ENCODE peak calls at places on chromosomes 13 and 19, in six cellular contexts. One of them, this sample, is unnamed.

GRCh38 chr19:38733241-38733492 is 11.1 kb downstream of the CAPN12 start:
- DNase-seq in nephron progenitor cell: no peak
- DNase-seq in AG04450: no peak
- DNase-seq in choroid plexus epithelial cell: no peak
- DNase-seq in mucosa of descending colon: no peak
- DNase-seq in Calu3: no peak
- DNase-seq in this sample: no peak

GRCh38 chr13:41931337-41931736 is 29.6 kb downstream of the VWA8 start:
- DNase-seq in nephron progenitor cell: no peak
- DNase-seq in Calu3: no peak
- DNase-seq in choroid plexus epithelial cell: peak; percentile 25
- DNase-seq in mucosa of descending colon: no peak
- DNase-seq in AG04450: no peak
- DNase-seq in this sample: no peak

GRCh38 chr19:29625316-29625715 is 19.2 kb downstream of the POP4 start:
- DNase-seq in mucosa of descending colon: no peak
- DNase-seq in AG04450: no peak
- DNase-seq in choroid plexus epithelial cell: no peak
- DNase-seq in Calu3: no peak
- DNase-seq in nephron progenitor cell: no peak
- DNase-seq in this sample: peak; percentile 47

GRCh38 chr13:46551410-46552301 is 1.3 kb upstream of the LRCH1 start:
- DNase-seq in choroid plexus epithelial cell: peak; percentile 80
- DNase-seq in AG04450: no peak
- DNase-seq in Calu3: peak; percentile 80
- DNase-seq in nephron progenitor cell: peak; percentile 81
- DNase-seq in mucosa of descending colon: peak; percentile 78
- DNase-seq in this sample: peak; percentile 90

GRCh38 chr13:46035066-46035465 is 17.5 kb downstream of the ZC3H13 start:
- DNase-seq in Calu3: no peak
- DNase-seq in nephron progenitor cell: no peak
- DNase-seq in mucosa of descending colon: no peak
- DNase-seq in choroid plexus epithelial cell: no peak
- DNase-seq in AG04450: no peak
- DNase-seq in this sample: no peak

GRCh38 chr19:2117215-2117960 is 20.7 kb downstream of the IZUMO4 start:
- DNase-seq in AG04450: no peak
- DNase-seq in Calu3: no peak
- DNase-seq in choroid plexus epithelial cell: no peak
- DNase-seq in mucosa of descending colon: no peak
- DNase-seq in nephron progenitor cell: no peak
- DNase-seq in this sample: no peak

GRCh38 chr19:31348416-31349159 is 648 bp downstream of the TSHZ3 start:
- DNase-seq in Calu3: no peak
- DNase-seq in choroid plexus epithelial cell: peak; percentile 43
- DNase-seq in nephron progenitor cell: peak; percentile 43
- DNase-seq in mucosa of descending colon: no peak
- DNase-seq in AG04450: no peak
- DNase-seq in this sample: peak; percentile 70

GRCh38 chr19:8361921-8362793 is 1.8 kb upstream of the ANGPTL4 start:
- DNase-seq in choroid plexus epithelial cell: peak; percentile 97
- DNase-seq in AG04450: peak; percentile 94
- DNase-seq in mucosa of descending colon: peak; percentile 91
- DNase-seq in nephron progenitor cell: no peak
- DNase-seq in Calu3: peak; percentile 90
- DNase-seq in this sample: no peak

GRCh38 chr19:41868120-41868988 is 8.3 kb downstream of the RPS19 start:
- DNase-seq in nephron progenitor cell: no peak
- DNase-seq in AG04450: no peak
- DNase-seq in mucosa of descending colon: no peak
- DNase-seq in Calu3: no peak
- DNase-seq in choroid plexus epithelial cell: no peak
- DNase-seq in this sample: peak; percentile 59

GRCh38 chr13:111006508-111007031 is 91.7 kb upstream of the ANKRD10 start:
- DNase-seq in AG04450: no peak
- DNase-seq in choroid plexus epithelial cell: peak; percentile 97
- DNase-seq in nephron progenitor cell: no peak
- DNase-seq in Calu3: no peak
- DNase-seq in mucosa of descending colon: peak; percentile 70
- DNase-seq in this sample: peak; percentile 63

GRCh38 chr19:16908759-16909158 is 20.0 kb downstream of the F2RL3 start:
- DNase-seq in choroid plexus epithelial cell: no peak
- DNase-seq in nephron progenitor cell: no peak
- DNase-seq in Calu3: no peak
- DNase-seq in mucosa of descending colon: no peak
- DNase-seq in AG04450: no peak
- DNase-seq in this sample: no peak

GRCh38 chr13:24512208-24513068 is at the start of gene PARP4:
- DNase-seq in mucosa of descending colon: peak; percentile 92
- DNase-seq in AG04450: peak; percentile 39
- DNase-seq in nephron progenitor cell: peak; percentile 71
- DNase-seq in Calu3: peak; percentile 80
- DNase-seq in choroid plexus epithelial cell: peak; percentile 81
- DNase-seq in this sample: peak; percentile 90

GRCh38 chr13:62003452-62003851 is 587.8 kb upstream of the PCDH20 start:
- DNase-seq in choroid plexus epithelial cell: no peak
- DNase-seq in nephron progenitor cell: no peak
- DNase-seq in mucosa of descending colon: no peak
- DNase-seq in Calu3: no peak
- DNase-seq in AG04450: no peak
- DNase-seq in this sample: no peak

GRCh38 chr13:31424130-31424729 is 224.5 kb downstream of the B3GLCT start:
- DNase-seq in mucosa of descending colon: peak; percentile 53
- DNase-seq in Calu3: peak; percentile 70
- DNase-seq in nephron progenitor cell: peak; percentile 75
- DNase-seq in AG04450: peak; percentile 48
- DNase-seq in choroid plexus epithelial cell: peak; percentile 92
- DNase-seq in this sample: peak; percentile 93
- TF ChIP-seq CTCF in mucosa of descending colon: peak; percentile 75
- TF ChIP-seq CTCF in Calu3: peak; percentile 52
- TF ChIP-seq CTCF in nephron progenitor cell: peak; percentile 86
- TF ChIP-seq CTCF in AG04450: peak; percentile 99
- TF ChIP-seq CTCF in choroid plexus epithelial cell: peak; percentile 99
- TF ChIP-seq CTCF in this sample: peak; percentile 97

GRCh38 chr19:18774107-18774506 is 17.0 kb downstream of the COMP start:
- DNase-seq in nephron progenitor cell: no peak
- DNase-seq in mucosa of descending colon: no peak
- DNase-seq in AG04450: no peak
- DNase-seq in choroid plexus epithelial cell: no peak
- DNase-seq in Calu3: no peak
- DNase-seq in this sample: no peak

GRCh38 chr19:18774782-18775444 is 16.2 kb downstream of the COMP start:
- DNase-seq in choroid plexus epithelial cell: no peak
- DNase-seq in AG04450: no peak
- DNase-seq in Calu3: no peak
- DNase-seq in nephron progenitor cell: no peak
- DNase-seq in mucosa of descending colon: no peak
- DNase-seq in this sample: no peak

GRCh38 chr19:18771328-18772242 is 19.5 kb downstream of the COMP start:
- DNase-seq in nephron progenitor cell: no peak
- DNase-seq in choroid plexus epithelial cell: no peak
- DNase-seq in mucosa of descending colon: no peak
- DNase-seq in Calu3: no peak
- DNase-seq in AG04450: no peak
- DNase-seq in this sample: peak; percentile 80

GRCh38 chr19:18773682-18774081 is 17.4 kb downstream of the COMP start:
- DNase-seq in nephron progenitor cell: no peak
- DNase-seq in AG04450: no peak
- DNase-seq in mucosa of descending colon: no peak
- DNase-seq in choroid plexus epithelial cell: no peak
- DNase-seq in Calu3: no peak
- DNase-seq in this sample: no peak

GRCh38 chr19:18772620-18773587 is 18.2 kb downstream of the COMP start:
- DNase-seq in Calu3: no peak
- DNase-seq in nephron progenitor cell: no peak
- DNase-seq in AG04450: no peak
- DNase-seq in choroid plexus epithelial cell: no peak
- DNase-seq in mucosa of descending colon: no peak
- DNase-seq in this sample: no peak
- TF ChIP-seq CTCF in Calu3: no peak
- TF ChIP-seq CTCF in nephron progenitor cell: no peak
- TF ChIP-seq CTCF in AG04450: no peak
- TF ChIP-seq CTCF in choroid plexus epithelial cell: no peak
- TF ChIP-seq CTCF in mucosa of descending colon: no peak
- TF ChIP-seq CTCF in this sample: no peak

DNA sequence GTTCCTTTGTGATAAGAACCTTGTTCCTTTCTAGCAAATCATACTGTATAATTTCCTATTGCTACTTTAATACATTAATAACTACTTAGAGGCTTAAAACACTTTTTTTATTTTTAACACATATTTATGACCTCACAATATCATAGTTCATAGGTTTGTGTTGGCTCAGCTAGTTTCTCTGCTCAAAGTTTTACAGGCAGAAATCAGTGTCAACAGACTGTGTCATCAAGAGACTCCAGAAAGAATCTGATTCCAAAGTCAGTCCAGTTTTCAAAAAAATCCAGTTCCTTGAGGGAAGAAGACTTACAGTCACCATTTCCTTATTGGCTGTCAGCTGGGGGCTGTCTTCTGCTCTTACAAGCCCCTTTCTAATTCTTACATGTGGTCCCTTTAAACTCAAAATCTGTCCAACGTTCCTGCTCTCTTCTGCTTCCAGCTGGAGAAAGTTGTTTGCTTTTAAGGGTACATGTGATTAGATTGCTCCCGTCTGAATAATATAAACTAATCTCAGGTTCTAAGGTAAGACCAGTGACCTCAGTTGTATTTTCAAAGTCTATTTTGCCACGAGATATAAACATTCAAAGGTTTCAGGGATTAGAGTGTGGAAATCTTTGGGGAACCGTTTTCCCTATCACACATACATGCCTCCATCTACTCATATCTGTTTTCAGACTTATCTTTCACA is 267.3 kb upstream of the SLITRK5 start:
- DNase-seq in AG04450: no peak
- DNase-seq in choroid plexus epithelial cell: no peak
- DNase-seq in mucosa of descending colon: no peak
- DNase-seq in Calu3: no peak
- DNase-seq in nephron progenitor cell: no peak
- DNase-seq in this sample: no peak
- TF ChIP-seq CTCF in AG04450: no peak
- TF ChIP-seq CTCF in choroid plexus epithelial cell: no peak
- TF ChIP-seq CTCF in mucosa of descending colon: no peak
- TF ChIP-seq CTCF in Calu3: no peak
- TF ChIP-seq CTCF in nephron progenitor cell: no peak
- TF ChIP-seq CTCF in this sample: no peak

GRCh38 chr13:67438465-67438864 is 208.3 kb upstream of the PCDH9 start:
- DNase-seq in mucosa of descending colon: no peak
- DNase-seq in Calu3: no peak
- DNase-seq in nephron progenitor cell: no peak
- DNase-seq in choroid plexus epithelial cell: peak; percentile 8
- DNase-seq in AG04450: no peak
- DNase-seq in this sample: peak; percentile 46
- TF ChIP-seq CTCF in mucosa of descending colon: no peak
- TF ChIP-seq CTCF in Calu3: no peak
- TF ChIP-seq CTCF in nephron progenitor cell: no peak
- TF ChIP-seq CTCF in choroid plexus epithelial cell: peak; percentile 21
- TF ChIP-seq CTCF in AG04450: no peak
- TF ChIP-seq CTCF in this sample: peak; percentile 58

DNA sequence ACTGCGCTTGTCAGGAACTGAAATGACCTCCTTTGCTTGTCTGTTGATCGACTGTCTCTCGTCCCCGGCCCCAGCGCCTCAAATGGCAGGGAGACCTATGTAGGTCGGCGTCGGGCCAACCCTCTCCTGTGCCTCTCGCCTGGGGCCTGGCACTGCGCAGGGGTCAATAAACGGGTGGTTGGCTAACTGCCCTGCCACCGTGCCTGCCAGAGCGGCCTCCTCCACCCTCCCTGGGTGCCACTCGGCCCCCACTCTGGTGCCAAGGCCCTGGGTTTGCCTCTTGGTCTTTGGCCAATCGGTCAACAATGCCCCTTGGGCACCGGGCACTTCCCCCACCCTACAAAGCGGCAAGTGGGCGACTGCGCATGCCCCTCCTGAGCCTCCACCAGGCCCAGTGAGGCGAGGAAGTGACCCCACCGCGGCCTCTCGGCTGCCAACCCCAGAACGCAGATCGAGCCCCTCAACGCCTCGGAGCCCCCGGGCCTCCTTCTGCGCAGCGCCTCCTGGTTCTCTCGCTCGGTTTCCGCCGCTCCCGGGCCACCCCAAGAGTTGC is 1.1 kb downstream of the KEAP1 start:
- DNase-seq in mucosa of descending colon: peak; percentile 89
- DNase-seq in Calu3: peak; percentile 61
- DNase-seq in choroid plexus epithelial cell: peak; percentile 26
- DNase-seq in AG04450: no peak
- DNase-seq in nephron progenitor cell: peak; percentile 61
- DNase-seq in this sample: peak; percentile 75
- TF ChIP-seq CTCF in mucosa of descending colon: no peak
- TF ChIP-seq CTCF in Calu3: no peak
- TF ChIP-seq CTCF in choroid plexus epithelial cell: no peak
- TF ChIP-seq CTCF in AG04450: no peak
- TF ChIP-seq CTCF in nephron progenitor cell: no peak
- TF ChIP-seq CTCF in this sample: no peak